ENCODE peak calls at places on chromosomes 13 and 19, in nine cellular contexts. K, B, Z, S, T, C, I, R and X are unnamed samples.

GRCh38 chr19:12800873-12801465 is 631 bp downstream of the PRDX2 start:
- DNase-seq in K (peak), B (no peak), Z (peak), S (no peak), T (no peak), C (peak), I (no peak), R (peak), X (no peak)

GRCh38 chr13:113129921-113130750 is 7.5 kb downstream of the F10 start:
- DNase-seq in K (peak), B (no peak), Z (no peak), S (no peak), T (no peak), C (no peak), I (no peak), R (peak), X (no peak)

GRCh38 chr13:99228737-99229691 is 28.4 kb downstream of the UBAC2 start:
- DNase-seq in K (no peak), B (peak), Z (no peak), S (no peak), T (peak), C (no peak), I (peak), R (no peak), X (peak)

GRCh38 chr19:21569497-21569870 is 64.1 kb downstream of the ZNF429 start:
- DNase-seq in K (no peak), B (no peak), Z (peak), S (no peak), T (no peak), C (peak), I (peak), R (no peak), X (no peak)

GRCh38 chr19:47781590-47782318 is 3.3 kb downstream of the SELENOW start:
- DNase-seq in K (peak), B (no peak), Z (peak), S (no peak), T (no peak), C (peak), I (no peak), R (no peak), X (no peak)

GRCh38 chr19:6811906-6812305 is 39.4 kb downstream of the VAV1 start:
- DNase-seq in K (no peak), B (peak), Z (peak), S (no peak), T (peak), C (no peak), I (peak), R (no peak), X (no peak)

GRCh38 chr19:38805180-38805579 is 7.6 kb downstream of the LGALS4 start:
- DNase-seq in K (no peak), B (no peak), Z (no peak), S (no peak), T (no peak), C (no peak), I (peak), R (no peak), X (no peak)

GRCh38 chr19:1847684-1848398 is 442 bp downstream of the REXO1 start:
- DNase-seq in K (peak), B (peak), Z (no peak), S (no peak), T (peak), C (peak), I (no peak), R (no peak), X (no peak)

GRCh38 chr19:49069026-49069425 is 3.5 kb downstream of the KCNA7 start:
- DNase-seq in K (no peak), B (no peak), Z (no peak), S (no peak), T (no peak), C (no peak), I (no peak), R (no peak), X (peak)

GRCh38 chr19:49071860-49072547 is 495 bp downstream of the KCNA7 start:
- DNase-seq in K (no peak), B (no peak), Z (no peak), S (peak), T (no peak), C (no peak), I (no peak), R (peak), X (peak)

GRCh38 chr19:49070416-49070815 is 2.1 kb downstream of the KCNA7 start:
- DNase-seq in K (no peak), B (no peak), Z (no peak), S (no peak), T (no peak), C (no peak), I (no peak), R (no peak), X (peak)

DNA sequence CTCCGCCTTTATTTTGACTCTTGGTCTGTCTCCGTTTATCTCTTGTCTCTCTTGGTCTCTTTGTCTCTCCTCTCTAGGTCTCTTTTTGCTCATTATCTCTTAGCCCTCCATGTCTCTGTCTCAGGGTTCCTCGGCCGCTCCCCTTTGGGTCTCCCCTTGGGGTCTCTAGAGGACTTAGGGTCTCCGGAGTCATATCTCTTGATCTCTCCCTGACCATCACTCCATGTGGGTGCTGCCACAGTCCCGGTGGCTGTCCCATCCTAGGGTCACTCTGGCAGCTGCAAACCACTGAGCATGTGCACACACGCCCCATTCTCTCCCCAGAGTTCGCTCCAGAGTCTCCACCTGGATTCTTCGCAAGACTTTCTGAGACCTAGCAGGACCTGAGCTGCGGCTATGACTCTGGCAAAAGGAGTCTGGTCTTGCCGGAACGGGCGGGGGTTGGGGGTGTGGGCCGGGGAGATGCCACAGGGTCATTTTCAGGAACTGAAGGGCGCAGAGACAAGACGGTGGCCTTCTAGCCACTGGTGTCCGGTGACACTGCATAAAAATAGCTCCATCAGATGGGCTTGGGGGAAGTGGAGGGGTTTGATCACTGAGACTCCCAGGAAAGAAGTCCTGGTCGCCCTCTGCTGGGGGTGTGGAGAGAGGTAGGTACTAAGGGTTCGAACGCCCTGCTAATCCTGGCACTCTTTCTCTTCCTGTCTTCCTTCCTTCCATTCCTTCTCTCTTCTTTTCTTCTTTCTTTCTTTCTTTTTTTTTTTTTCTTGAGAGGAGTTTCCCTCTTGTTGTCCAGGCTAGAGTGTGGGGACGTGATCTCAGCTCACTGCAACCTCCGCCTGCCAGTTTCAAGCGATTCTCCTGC is 1.2 kb upstream of the KCNA7 start:
- DNase-seq in K (no peak), B (no peak), Z (no peak), S (no peak), T (no peak), C (no peak), I (no peak), R (peak), X (peak)
- TF ChIP-seq CTCF in K (peak), B (peak), Z (no peak), S (peak), T (peak), C (no peak), I (peak), R (peak), X (no peak)

GRCh38 chr19:45445139-45445538 is 21.4 kb upstream of the ERCC1 start:
- DNase-seq in K (no peak), B (no peak), Z (no peak), S (no peak), T (no peak), C (no peak), I (no peak), R (no peak), X (no peak)

GRCh38 chr19:45446944-45447343 is 20.9 kb upstream of the FOSB start:
- DNase-seq in K (no peak), B (no peak), Z (no peak), S (no peak), T (no peak), C (no peak), I (no peak), R (no peak), X (no peak)

GRCh38 chr19:45444318-45445041 is 20.8 kb upstream of the ERCC1 start:
- DNase-seq in K (peak), B (peak), Z (peak), S (peak), T (peak), C (peak), I (peak), R (peak), X (peak)

GRCh38 chr19:45448425-45448756 is 19.4 kb upstream of the FOSB start:
- DNase-seq in K (no peak), B (no peak), Z (no peak), S (no peak), T (no peak), C (no peak), I (no peak), R (no peak), X (no peak)

DNA sequence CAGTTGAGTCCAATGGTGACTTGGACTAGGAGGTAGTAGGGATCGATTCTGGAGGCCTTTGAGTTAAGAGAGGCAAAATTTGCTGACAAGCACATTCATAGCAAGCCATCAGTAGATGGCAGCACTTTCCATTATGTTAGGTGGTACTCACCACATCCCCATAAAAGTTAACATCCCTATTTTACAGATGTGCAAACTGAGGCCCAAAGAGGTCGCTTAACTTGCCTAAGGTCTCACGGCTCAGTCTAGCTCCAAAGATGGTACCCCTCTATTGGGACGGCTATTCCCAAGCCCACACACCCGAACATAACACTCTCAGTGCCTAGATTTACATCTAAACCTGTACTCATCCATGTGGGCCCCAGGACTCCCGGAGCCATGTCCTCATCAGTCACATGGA is 21.5 kb upstream of the FOSB start:
- DNase-seq in K (no peak), B (peak), Z (peak), S (no peak), T (peak), C (no peak), I (no peak), R (no peak), X (peak)
- TF ChIP-seq CTCF in K (no peak), B (peak), Z (no peak), S (peak), T (peak), C (no peak), I (peak), R (peak), X (peak)

DNA sequence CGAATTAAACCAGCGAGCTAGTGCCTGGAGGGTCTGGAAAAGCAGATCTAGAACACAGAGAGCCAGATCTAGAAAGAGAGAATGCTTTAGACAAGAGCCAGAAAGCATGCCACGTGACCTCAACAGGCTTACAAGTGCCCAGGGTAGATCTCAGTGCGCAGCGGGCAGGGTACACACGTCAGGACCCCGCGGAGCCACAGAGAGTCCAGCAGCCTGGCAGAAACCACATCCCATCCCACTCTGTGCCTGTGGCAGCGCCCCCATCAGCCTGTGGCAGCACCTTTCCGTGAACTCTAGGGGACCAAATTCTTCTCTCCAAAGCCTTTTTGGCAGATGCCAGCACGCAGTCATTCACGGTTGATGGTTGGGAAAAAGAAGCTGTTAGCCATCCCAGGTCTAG is 5.9 kb downstream of the ARHGEF1 start:
- DNase-seq in K (no peak), B (no peak), Z (no peak), S (no peak), T (no peak), C (no peak), I (no peak), R (no peak), X (no peak)
- TF ChIP-seq CTCF in K (no peak), B (no peak), Z (no peak), S (no peak), T (no peak), C (no peak), I (no peak), R (no peak), X (no peak)

DNA sequence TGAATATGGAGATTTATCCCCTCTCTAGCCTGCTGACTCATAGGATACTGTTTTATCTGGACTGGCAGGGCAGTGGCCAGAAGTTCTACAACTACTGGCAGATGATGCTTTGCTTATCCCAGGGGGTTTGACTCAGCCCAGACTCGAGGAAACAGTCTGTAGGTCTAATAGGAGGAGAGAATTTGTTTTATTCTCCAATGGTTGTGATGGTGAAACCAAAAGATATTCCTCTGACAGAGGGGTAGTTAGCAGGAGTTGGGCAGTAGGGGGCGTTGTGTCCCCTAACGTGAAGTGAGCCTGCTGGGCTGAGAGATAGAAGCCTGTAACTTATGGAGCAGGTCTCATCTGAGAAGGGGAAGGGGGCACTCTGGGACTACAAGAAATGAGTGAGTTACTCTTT is 74.9 kb downstream of the WTIP start:
- DNase-seq in K (no peak), B (no peak), Z (peak), S (peak), T (no peak), C (no peak), I (no peak), R (no peak), X (no peak)
- TF ChIP-seq CTCF in K (peak), B (peak), Z (no peak), S (peak), T (peak), C (no peak), I (peak), R (peak), X (no peak)